ENCODE peak calls at places on chromosomes 6 and 20, in six cellular contexts. One of them, this sample, is unnamed.

GRCh38 chr6:12163744-12164507 is 126.2 kb upstream of the EDN1 start:
- DNase-seq in lower lobe of right lung: no peak
- DNase-seq in BE2C: no peak
- DNase-seq in mucosa of descending colon: no peak
- DNase-seq in adrenal gland: no peak
- DNase-seq in tibial artery: no peak
- DNase-seq in this sample: no peak

GRCh38 chr6:110491644-110492317 is 15.4 kb upstream of the SLC22A16 start:
- DNase-seq in lower lobe of right lung: no peak
- DNase-seq in BE2C: no peak
- DNase-seq in adrenal gland: no peak
- DNase-seq in tibial artery: no peak
- DNase-seq in mucosa of descending colon: no peak
- DNase-seq in this sample: no peak

GRCh38 chr6:10561566-10562088 is 40.5 kb downstream of the GCNT2 start:
- DNase-seq in mucosa of descending colon: no peak
- DNase-seq in adrenal gland: no peak
- DNase-seq in BE2C: no peak
- DNase-seq in lower lobe of right lung: no peak
- DNase-seq in tibial artery: no peak
- DNase-seq in this sample: no peak

GRCh38 chr20:43533060-43533459 is 25.6 kb downstream of the L3MBTL1 start:
- DNase-seq in tibial artery: no peak
- DNase-seq in BE2C: no peak
- DNase-seq in adrenal gland: no peak
- DNase-seq in mucosa of descending colon: no peak
- DNase-seq in lower lobe of right lung: no peak
- DNase-seq in this sample: no peak

GRCh38 chr6:154427425-154427824 is 70.8 kb upstream of the IPCEF1 start:
- DNase-seq in BE2C: no peak
- DNase-seq in lower lobe of right lung: no peak
- DNase-seq in tibial artery: no peak
- DNase-seq in adrenal gland: no peak
- DNase-seq in mucosa of descending colon: no peak
- DNase-seq in this sample: no peak

GRCh38 chr6:79742030-79742429 is 110.9 kb downstream of the SH3BGRL2 start:
- DNase-seq in lower lobe of right lung: no peak
- DNase-seq in BE2C: no peak
- DNase-seq in tibial artery: no peak
- DNase-seq in adrenal gland: no peak
- DNase-seq in mucosa of descending colon: no peak
- DNase-seq in this sample: no peak

GRCh38 chr6:33812669-33813068 is 8.9 kb upstream of the MLN start:
- DNase-seq in tibial artery: no peak
- DNase-seq in lower lobe of right lung: peak; percentile 56
- DNase-seq in adrenal gland: peak; percentile 50
- DNase-seq in mucosa of descending colon: peak; percentile 66
- DNase-seq in BE2C: peak; percentile 35
- DNase-seq in this sample: peak; percentile 92

GRCh38 chr20:35254448-35254999 is 23.4 kb downstream of the MMP24OS start:
- DNase-seq in adrenal gland: no peak
- DNase-seq in lower lobe of right lung: no peak
- DNase-seq in BE2C: no peak
- DNase-seq in tibial artery: no peak
- DNase-seq in mucosa of descending colon: no peak
- DNase-seq in this sample: no peak

GRCh38 chr6:12356983-12357972 is 67.1 kb downstream of the EDN1 start:
- DNase-seq in adrenal gland: no peak
- DNase-seq in BE2C: no peak
- DNase-seq in lower lobe of right lung: no peak
- DNase-seq in tibial artery: no peak
- DNase-seq in mucosa of descending colon: no peak
- DNase-seq in this sample: no peak

GRCh38 chr20:58148891-58149290 is 79.6 kb downstream of the ANKRD60 start:
- DNase-seq in adrenal gland: no peak
- DNase-seq in BE2C: no peak
- DNase-seq in tibial artery: peak; percentile 75
- DNase-seq in mucosa of descending colon: no peak
- DNase-seq in lower lobe of right lung: no peak
- DNase-seq in this sample: no peak

GRCh38 chr6:81491486-81492101 is 260.9 kb downstream of the TENT5A start:
- DNase-seq in BE2C: no peak
- DNase-seq in lower lobe of right lung: no peak
- DNase-seq in tibial artery: no peak
- DNase-seq in mucosa of descending colon: no peak
- DNase-seq in adrenal gland: no peak
- DNase-seq in this sample: no peak

GRCh38 chr6:146032387-146032786 is 3.5 kb downstream of the GRM1 start:
- DNase-seq in BE2C: no peak
- DNase-seq in lower lobe of right lung: no peak
- DNase-seq in tibial artery: no peak
- DNase-seq in adrenal gland: no peak
- DNase-seq in mucosa of descending colon: no peak
- DNase-seq in this sample: no peak

GRCh38 chr6:37550436-37550835 is 50.7 kb upstream of the CCDC167 start:
- DNase-seq in BE2C: no peak
- DNase-seq in adrenal gland: no peak
- DNase-seq in mucosa of descending colon: no peak
- DNase-seq in lower lobe of right lung: no peak
- DNase-seq in tibial artery: no peak
- DNase-seq in this sample: no peak

GRCh38 chr20:58109918-58110635 is 118.4 kb downstream of the ANKRD60 start:
- DNase-seq in tibial artery: no peak
- DNase-seq in adrenal gland: no peak
- DNase-seq in BE2C: no peak
- DNase-seq in lower lobe of right lung: no peak
- DNase-seq in mucosa of descending colon: no peak
- DNase-seq in this sample: no peak

GRCh38 chr6:38570750-38571149 is 69.0 kb downstream of the BTBD9 start:
- DNase-seq in mucosa of descending colon: no peak
- DNase-seq in lower lobe of right lung: no peak
- DNase-seq in tibial artery: no peak
- DNase-seq in adrenal gland: no peak
- DNase-seq in BE2C: no peak
- DNase-seq in this sample: peak; percentile 33

GRCh38 chr6:35759401-35759800 is 17.0 kb upstream of the CLPSL2 start:
- DNase-seq in mucosa of descending colon: no peak
- DNase-seq in adrenal gland: no peak
- DNase-seq in BE2C: no peak
- DNase-seq in lower lobe of right lung: no peak
- DNase-seq in tibial artery: no peak
- DNase-seq in this sample: no peak

GRCh38 chr6:24307881-24308280 is 50.0 kb downstream of the DCDC2 start:
- DNase-seq in lower lobe of right lung: no peak
- DNase-seq in BE2C: no peak
- DNase-seq in adrenal gland: no peak
- DNase-seq in mucosa of descending colon: no peak
- DNase-seq in tibial artery: no peak
- DNase-seq in this sample: peak; percentile 14

GRCh38 chr6:163120223-163120622 is 294.3 kb upstream of the QKI start:
- DNase-seq in BE2C: no peak
- DNase-seq in lower lobe of right lung: no peak
- DNase-seq in adrenal gland: no peak
- DNase-seq in tibial artery: no peak
- DNase-seq in mucosa of descending colon: no peak
- DNase-seq in this sample: no peak

GRCh38 chr6:168095171-168095691 is 16.2 kb upstream of the FRMD1 start:
- DNase-seq in BE2C: no peak
- DNase-seq in mucosa of descending colon: no peak
- DNase-seq in lower lobe of right lung: peak; percentile 37
- DNase-seq in adrenal gland: no peak
- DNase-seq in tibial artery: no peak
- DNase-seq in this sample: no peak

GRCh38 chr20:4243071-4243470 is 227.7 kb upstream of the RNF24 start:
- DNase-seq in mucosa of descending colon: no peak
- DNase-seq in lower lobe of right lung: no peak
- DNase-seq in adrenal gland: no peak
- DNase-seq in tibial artery: no peak
- DNase-seq in BE2C: no peak
- DNase-seq in this sample: peak; percentile 59

GRCh38 chr20:10111144-10111771 is 76.5 kb downstream of the ANKEF1 start:
- DNase-seq in lower lobe of right lung: no peak
- DNase-seq in mucosa of descending colon: peak; percentile 73
- DNase-seq in tibial artery: no peak
- DNase-seq in adrenal gland: no peak
- DNase-seq in BE2C: no peak
- DNase-seq in this sample: no peak

GRCh38 chr6:14274552-14275492 is 157.2 kb downstream of the CD83 start:
- DNase-seq in mucosa of descending colon: no peak
- DNase-seq in tibial artery: no peak
- DNase-seq in adrenal gland: no peak
- DNase-seq in lower lobe of right lung: peak; percentile 55
- DNase-seq in BE2C: no peak
- DNase-seq in this sample: no peak

GRCh38 chr6:43974643-43975235 is 152.5 kb downstream of the MRPL14 start:
- DNase-seq in mucosa of descending colon: no peak
- DNase-seq in BE2C: no peak
- DNase-seq in adrenal gland: no peak
- DNase-seq in tibial artery: no peak
- DNase-seq in lower lobe of right lung: no peak
- DNase-seq in this sample: no peak

DNA sequence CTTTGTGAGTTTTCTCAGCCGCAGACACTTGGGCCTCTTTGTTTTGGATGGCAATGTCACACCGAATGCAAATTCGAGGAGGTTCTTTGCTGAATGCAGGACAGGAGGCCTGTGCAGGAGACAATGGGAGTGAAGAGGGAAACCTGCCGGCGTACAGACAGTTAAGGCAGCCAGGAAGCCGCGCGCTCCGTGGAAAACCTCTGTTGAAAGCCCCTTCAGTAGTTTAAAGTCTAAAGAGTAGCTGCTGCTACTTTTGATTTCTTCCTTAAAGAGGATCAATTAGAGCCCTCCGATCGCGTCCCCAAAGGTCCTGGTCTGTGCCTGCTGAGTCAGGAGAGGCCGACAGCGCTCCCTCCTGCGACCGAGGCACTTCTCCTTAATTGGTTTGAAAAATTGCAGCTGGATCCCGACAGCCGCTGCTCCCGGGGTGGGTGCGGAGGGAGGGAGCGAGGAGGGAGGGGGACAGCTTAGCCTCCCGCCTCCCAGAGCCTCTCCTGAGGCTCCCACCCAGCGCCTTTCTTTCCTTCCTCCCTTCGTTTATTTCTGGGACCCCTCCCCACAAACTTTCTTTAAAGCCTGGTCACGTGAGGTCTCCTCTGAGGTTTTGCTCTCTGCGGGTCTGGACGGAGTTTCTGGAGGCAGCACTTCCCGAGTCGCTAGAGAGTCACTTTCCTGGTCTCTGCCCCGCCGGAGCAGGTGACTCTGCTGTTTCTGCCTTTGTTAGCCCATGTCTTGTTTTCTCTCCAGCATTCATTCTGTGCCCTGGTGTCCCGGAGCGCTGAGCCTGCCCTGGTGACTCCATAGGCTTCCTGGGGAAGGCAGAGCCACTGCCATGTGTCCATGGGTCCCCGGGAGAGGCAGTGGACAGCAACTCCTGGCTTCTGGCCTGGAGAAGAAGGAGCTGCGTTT is 22.3 kb upstream of the RPP40 start:
- DNase-seq in tibial artery: peak; percentile 58
- DNase-seq in adrenal gland: peak; percentile 82
- DNase-seq in lower lobe of right lung: peak; percentile 62
- DNase-seq in mucosa of descending colon: peak; percentile 54
- DNase-seq in BE2C: peak; percentile 66
- DNase-seq in this sample: peak; percentile 68
- TF ChIP-seq CTCF in tibial artery: no peak
- TF ChIP-seq CTCF in adrenal gland: peak; percentile 23
- TF ChIP-seq CTCF in lower lobe of right lung: peak; percentile 14
- TF ChIP-seq CTCF in mucosa of descending colon: no peak
- TF ChIP-seq CTCF in BE2C: peak; percentile 16
- TF ChIP-seq CTCF in this sample: peak; percentile 25

DNA sequence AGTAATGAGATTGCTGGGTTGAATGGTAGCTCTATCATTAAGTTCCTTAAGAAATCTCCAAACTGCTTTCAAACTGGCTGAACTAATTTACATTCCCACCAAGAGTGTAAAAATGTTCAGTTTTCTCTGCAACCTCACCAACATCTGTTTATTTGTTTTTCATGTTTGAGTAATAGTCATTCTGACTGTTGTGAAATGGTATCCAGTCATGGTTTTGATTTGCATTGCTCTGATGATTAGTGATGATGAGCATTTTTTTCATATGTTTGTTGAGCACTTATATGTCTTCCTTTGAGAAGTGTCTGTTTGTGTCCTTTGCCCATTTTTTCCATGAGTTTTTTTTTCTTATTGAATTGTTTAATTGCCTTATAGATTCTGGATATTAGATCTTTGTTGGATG is 24.9 kb downstream of the DEFB125 start:
- DNase-seq in mucosa of descending colon: no peak
- DNase-seq in BE2C: no peak
- DNase-seq in lower lobe of right lung: no peak
- DNase-seq in adrenal gland: no peak
- DNase-seq in tibial artery: no peak
- DNase-seq in this sample: no peak
- TF ChIP-seq CTCF in mucosa of descending colon: no peak
- TF ChIP-seq CTCF in BE2C: no peak
- TF ChIP-seq CTCF in lower lobe of right lung: no peak
- TF ChIP-seq CTCF in adrenal gland: no peak
- TF ChIP-seq CTCF in tibial artery: no peak
- TF ChIP-seq CTCF in this sample: no peak

DNA sequence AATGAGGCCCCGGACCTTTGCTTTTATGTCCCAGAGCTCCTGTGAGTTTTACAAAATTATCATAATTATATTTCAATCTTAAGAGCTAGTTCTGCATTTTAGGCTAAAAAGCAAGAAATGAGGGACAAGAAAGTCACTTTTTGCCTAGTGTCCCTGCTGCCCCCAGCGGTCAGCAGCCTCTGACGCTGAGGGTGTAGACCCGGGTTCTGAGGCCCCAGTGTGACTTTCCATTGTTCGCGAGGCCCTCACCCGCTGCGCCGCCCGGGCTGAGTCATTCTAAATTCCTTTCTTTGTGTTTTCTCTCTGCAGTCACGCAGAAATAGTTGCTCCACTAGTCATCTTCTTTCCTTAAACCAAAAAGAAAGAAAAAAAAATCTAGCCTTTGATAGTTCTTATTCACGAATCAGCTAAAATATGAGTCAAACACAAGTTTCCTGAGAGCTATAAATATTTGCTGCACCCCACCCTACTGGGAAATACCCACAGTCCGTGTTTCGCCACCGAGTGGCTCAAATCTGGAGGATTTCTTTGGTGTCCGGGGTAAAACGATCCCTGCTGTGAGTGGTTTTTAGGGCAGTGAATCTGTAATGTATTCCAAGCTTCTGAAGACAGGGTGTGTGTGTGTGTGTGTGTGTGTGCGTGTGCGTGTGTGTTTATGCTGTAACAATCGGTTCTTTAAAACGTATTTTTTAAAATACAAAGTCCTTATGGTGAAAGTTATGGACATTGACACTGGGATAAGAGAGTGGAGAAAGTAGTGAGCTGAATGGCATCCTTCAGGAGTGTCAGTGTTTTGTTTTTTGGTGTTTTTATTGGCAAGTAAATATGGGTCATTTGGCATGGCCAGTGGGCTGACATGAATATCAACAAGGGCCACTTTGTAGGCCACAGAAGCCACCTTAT is 59.7 kb upstream of the EEF1A1 start:
- DNase-seq in BE2C: no peak
- DNase-seq in lower lobe of right lung: peak; percentile 85
- DNase-seq in mucosa of descending colon: peak; percentile 68
- DNase-seq in adrenal gland: peak; percentile 95
- DNase-seq in tibial artery: peak; percentile 83
- DNase-seq in this sample: peak; percentile 97
- TF ChIP-seq CTCF in BE2C: no peak
- TF ChIP-seq CTCF in lower lobe of right lung: peak; percentile 58
- TF ChIP-seq CTCF in mucosa of descending colon: no peak
- TF ChIP-seq CTCF in adrenal gland: peak; percentile 54
- TF ChIP-seq CTCF in tibial artery: peak; percentile 33
- TF ChIP-seq CTCF in this sample: peak; percentile 54

GRCh38 chr6:30037182-30037788 is 23.8 kb upstream of the POLR1H start:
- DNase-seq in adrenal gland: no peak
- DNase-seq in mucosa of descending colon: no peak
- DNase-seq in tibial artery: no peak
- DNase-seq in BE2C: no peak
- DNase-seq in lower lobe of right lung: no peak
- DNase-seq in this sample: peak; percentile 23
- TF ChIP-seq CTCF in adrenal gland: peak; percentile 68
- TF ChIP-seq CTCF in mucosa of descending colon: peak; percentile 29
- TF ChIP-seq CTCF in tibial artery: peak; percentile 18
- TF ChIP-seq CTCF in BE2C: peak; percentile 70
- TF ChIP-seq CTCF in lower lobe of right lung: peak; percentile 41
- TF ChIP-seq CTCF in this sample: peak; percentile 55

This sample was measured in cardiac muscle cell.